ENCODE peak calls at places on chromosomes 12 and 14, in eight cellular contexts. G is neural progenitor cell, E is IMR-90, M is K562, Z is GM12878, J is fibroblast of lung, L is GM23248, C is PC-3. O is an unnamed sample.

GRCh38 chr12:2561367-2561766 is 233.4 kb upstream of the FKBP4 start:
- DNase-seq in G (no peak), E (peak; percentile 36), M (no peak), Z (no peak), J (no peak), L (peak; percentile 11), C (no peak), O (no peak)

GRCh38 chr12:93678779-93679178 is 1.6 kb downstream of the CRADD start:
- DNase-seq in G (no peak), E (no peak), M (no peak), Z (no peak), J (no peak), L (no peak), C (no peak), O (no peak)

GRCh38 chr12:91636721-91637120 is 454.1 kb upstream of the DCN start:
- DNase-seq in G (no peak), E (no peak), M (no peak), Z (no peak), J (no peak), L (no peak), C (no peak), O (no peak)

GRCh38 chr12:89468648-89469326 is 55.8 kb downstream of the GALNT4 start:
- DNase-seq in G (no peak), E (no peak), M (no peak), Z (no peak), J (no peak), L (no peak), C (no peak), O (no peak)

GRCh38 chr14:84749191-84749945 is 780.6 kb upstream of the FLRT2 start:
- DNase-seq in G (no peak), E (no peak), M (no peak), Z (no peak), J (no peak), L (no peak), C (no peak), O (no peak)

GRCh38 chr14:51929156-51929555 is 60.2 kb upstream of the RTRAF start:
- DNase-seq in G (no peak), E (peak; percentile 76), M (no peak), Z (no peak), J (peak; percentile 70), L (peak; percentile 37), C (no peak), O (peak; percentile 59)

GRCh38 chr14:51293149-51293925 is 53.3 kb downstream of the TMX1 start:
- DNase-seq in G (no peak), E (peak; percentile 75), M (no peak), Z (no peak), J (peak; percentile 49), L (peak; percentile 67), C (no peak), O (peak; percentile 47)

GRCh38 chr14:35879141-35879648 is 53.1 kb downstream of the BRMS1L start:
- DNase-seq in G (no peak), E (peak; percentile 11), M (no peak), Z (no peak), J (peak; percentile 46), L (peak; percentile 49), C (no peak), O (peak; percentile 68)

GRCh38 chr12:119780786-119781434 is 96.2 kb downstream of the CIT start:
- DNase-seq in G (peak; percentile 55), E (peak; percentile 37), M (peak; percentile 57), Z (no peak), J (peak; percentile 46), L (peak; percentile 59), C (peak; percentile 91), O (peak; percentile 26)

GRCh38 chr14:45135181-45135580 is 549 bp upstream of the FANCM start:
- DNase-seq in G (peak; percentile 10), E (peak; percentile 43), M (no peak), Z (no peak), J (peak; percentile 57), L (peak; percentile 72), C (peak; percentile 7), O (peak; percentile 44)

GRCh38 chr12:98955284-98955683 is 310.2 kb downstream of the APAF1 start:
- DNase-seq in G (peak; percentile 49), E (peak; percentile 2), M (peak; percentile 12), Z (no peak), J (no peak), L (peak; percentile 25), C (peak; percentile 65), O (no peak)

GRCh38 chr12:100324498-100324897 is 32.4 kb upstream of the SLC17A8 start:
- DNase-seq in G (no peak), E (no peak), M (no peak), Z (no peak), J (no peak), L (no peak), C (no peak), O (no peak)

GRCh38 chr14:57066887-57067513 is 201.7 kb downstream of the EXOC5 start:
- DNase-seq in G (peak; percentile 82), E (peak; percentile 2), M (peak; percentile 22), Z (no peak), J (peak; percentile 0), L (peak; percentile 36), C (peak; percentile 79), O (no peak)

GRCh38 chr12:4114986-4115385 is 158.6 kb upstream of the CCND2 start:
- DNase-seq in G (no peak), E (no peak), M (no peak), Z (no peak), J (no peak), L (no peak), C (no peak), O (no peak)

GRCh38 chr14:94321421-94322271 is 1.5 kb downstream of the SERPINA6 start:
- DNase-seq in G (no peak), E (no peak), M (no peak), Z (no peak), J (no peak), L (no peak), C (no peak), O (no peak)

GRCh38 chr12:53976823-53977595 is 2.3 kb upstream of the HOTAIR start:
- DNase-seq in G (no peak), E (no peak), M (no peak), Z (no peak), J (no peak), L (no peak), C (no peak), O (no peak)

GRCh38 chr12:107448198-107448597 is 237.4 kb upstream of the PWP1 start:
- DNase-seq in G (peak; percentile 73), E (peak; percentile 5), M (peak; percentile 48), Z (no peak), J (no peak), L (peak; percentile 49), C (peak; percentile 25), O (no peak)

GRCh38 chr12:122841544-122842321 is 6.5 kb downstream of the HIP1R start:
- DNase-seq in G (no peak), E (peak; percentile 82), M (no peak), Z (no peak), J (peak; percentile 79), L (peak; percentile 90), C (peak; percentile 89), O (peak; percentile 65)

GRCh38 chr12:63496654-63497053 is 171.6 kb downstream of the DPY19L2 start:
- DNase-seq in G (no peak), E (no peak), M (no peak), Z (no peak), J (no peak), L (no peak), C (no peak), O (no peak)

GRCh38 chr12:66716522-66716921 is 37.6 kb upstream of the GRIP1 start:
- DNase-seq in G (no peak), E (no peak), M (no peak), Z (no peak), J (no peak), L (no peak), C (no peak), O (no peak)

DNA sequence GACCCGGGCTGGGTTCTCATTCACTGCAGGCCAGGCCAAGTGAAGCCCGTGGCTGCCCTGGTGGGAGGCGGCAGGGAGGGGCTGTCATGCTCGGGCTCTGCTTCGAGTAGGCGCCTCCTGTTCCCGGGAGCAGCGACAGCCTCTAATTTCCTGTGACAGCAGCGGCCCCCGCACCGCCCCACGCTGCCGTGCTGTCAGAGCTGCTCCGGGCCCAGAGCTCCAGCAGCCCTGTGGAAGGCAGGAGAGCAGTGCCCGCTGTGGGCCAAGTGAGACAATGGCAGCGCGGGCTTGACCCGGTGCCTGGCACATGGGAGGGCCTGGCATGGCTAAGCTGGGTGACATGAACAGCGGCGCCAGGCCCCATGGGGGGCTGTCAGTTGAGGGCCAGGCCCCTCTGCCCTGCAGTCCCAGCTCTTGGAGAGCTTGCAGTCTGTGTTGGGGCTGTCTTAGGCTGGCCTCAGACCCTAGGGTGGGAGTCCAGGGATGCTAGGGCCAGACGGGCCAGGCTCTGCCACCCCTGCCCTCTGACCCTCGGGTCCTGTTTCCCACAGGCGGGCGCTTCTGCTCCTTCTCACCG is 5.1 kb downstream of the TRMT61A start:
- DNase-seq in G (no peak), E (no peak), M (no peak), Z (no peak), J (no peak), L (no peak), C (no peak), O (no peak)
- H4K20me1 ChIP-seq in G (peaks cover 28% of the 10 kb centered on the region), E (peaks cover 26% of the 10 kb centered on the region), M (no peaks in the 10 kb centered on the region), Z (no peaks in the 10 kb centered on the region), J (no peaks in the 10 kb centered on the region), L (no peaks in the 10 kb centered on the region), C (peaks cover 8% of the 10 kb centered on the region), O (peaks cover 47% of the 10 kb centered on the region)

GRCh38 chr12:77786675-77787074 is 44.0 kb upstream of the NAV3 start:
- DNase-seq in G (no peak), E (no peak), M (no peak), Z (no peak), J (no peak), L (no peak), C (no peak), O (no peak)
- H3K9ac ChIP-seq in G (no peak overlapping the region), E (no peak overlapping the region), M (no peak overlapping the region), Z (no peak overlapping the region), J (no peak overlapping the region), L (no peak overlapping the region), C (no peak overlapping the region), O (no peak overlapping the region)

DNA sequence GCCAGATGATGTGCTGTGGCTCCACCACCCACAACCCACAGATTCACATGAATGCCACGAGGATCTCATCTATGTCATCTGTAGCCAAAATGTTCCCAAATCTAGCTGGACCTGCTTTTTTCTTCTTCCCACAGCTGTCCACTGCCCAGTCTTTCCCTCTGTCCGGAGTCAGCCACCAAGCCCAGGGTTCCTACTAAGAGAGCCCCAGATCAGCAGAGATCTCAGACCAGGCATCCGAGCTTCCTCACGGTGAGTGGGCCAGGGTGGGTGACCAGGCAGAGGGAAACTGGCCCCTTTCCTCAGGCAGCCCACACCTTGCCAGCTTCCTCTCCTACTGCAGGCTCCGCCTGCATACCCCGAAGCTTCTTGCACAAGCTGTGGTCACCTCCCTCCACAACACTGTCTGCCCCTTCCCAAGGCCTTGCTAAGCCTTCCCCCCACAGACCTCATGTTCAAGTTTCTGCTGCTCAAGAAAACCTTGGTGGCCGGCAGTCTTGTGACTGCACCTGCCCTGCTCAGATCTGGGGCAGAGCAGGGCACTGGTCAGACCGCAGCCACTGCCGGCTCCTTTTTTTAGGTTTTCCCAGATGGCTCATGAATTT is 81.4 kb downstream of the ACTN1 start:
- DNase-seq in G (no peak), E (no peak), M (no peak), Z (no peak), J (no peak), L (no peak), C (no peak), O (no peak)
- H3K36me3 ChIP-seq in G (no peaks in the 10 kb centered on the region), E (peaks cover 92% of the 10 kb centered on the region), M (peaks cover 38% of the 10 kb centered on the region), Z (peaks cover 3% of the 10 kb centered on the region), J (peaks cover 52% of the 10 kb centered on the region), L (peaks cover 78% of the 10 kb centered on the region), C (peaks cover 90% of the 10 kb centered on the region), O (peaks cover 87% of the 10 kb centered on the region)

DNA sequence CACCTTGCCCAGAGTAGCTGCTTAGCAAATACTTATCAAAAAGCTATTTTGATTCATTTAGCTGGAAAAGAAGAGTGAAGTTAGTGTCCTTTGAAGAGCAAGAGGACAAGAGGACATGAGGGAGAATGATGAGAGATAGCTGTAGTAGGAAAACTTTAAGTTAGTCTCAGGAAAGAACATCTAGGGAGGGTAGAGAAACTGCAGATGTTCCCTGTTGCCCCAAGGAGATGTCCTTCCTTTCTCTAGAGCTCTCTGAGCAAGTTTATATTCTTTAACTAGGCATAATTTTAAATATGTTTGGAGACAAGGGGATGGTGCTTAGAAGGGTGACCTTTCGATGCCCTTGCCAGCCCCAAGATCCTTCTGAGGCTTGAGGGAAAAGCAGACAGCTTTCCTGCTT is 529.1 kb upstream of the TBX3 start:
- DNase-seq in G (no peak), E (no peak), M (no peak), Z (no peak), J (no peak), L (no peak), C (no peak), O (no peak)
- H4K20me1 ChIP-seq in G (no peaks in the 10 kb centered on the region), E (no peaks in the 10 kb centered on the region), M (no peaks in the 10 kb centered on the region), Z (no peaks in the 10 kb centered on the region), J (no peaks in the 10 kb centered on the region), L (no peaks in the 10 kb centered on the region), C (no peaks in the 10 kb centered on the region), O (no peaks in the 10 kb centered on the region)

O was measured in astrocyte.